ENCODE peak calls at places on chromosomes 2 and 18, in six cellular contexts. J, Q, D, E, Y and V are unnamed samples.

GRCh38 chr2:63486861-63487290 is 101.4 kb downstream of the WDPCP start:
- DNase-seq in J (no peak), Q (no peak), Y (no peak), E (no peak), D (no peak), V (no peak)

GRCh38 chr2:74373189-74373588 is 6.9 kb downstream of the DCTN1 start:
- DNase-seq in D (no peak), Q (no peak), J (peak), E (no peak), Y (peak), V (no peak)

GRCh38 chr2:120253021-120253882 is 600 bp downstream of the RALB start:
- DNase-seq in J (peak), Q (peak), D (peak), Y (peak), E (peak), V (peak)

GRCh38 chr2:217387776-217388381 is 528.0 kb upstream of the TNP1 start:
- DNase-seq in Y (no peak), E (no peak), Q (no peak), J (no peak), D (no peak), V (no peak)

GRCh38 chr2:28751956-28752607 is 452 bp downstream of the PPP1CB start:
- DNase-seq in E (no peak), J (no peak), Q (no peak), D (peak), Y (no peak), V (no peak)

GRCh38 chr2:27724905-27725693 is 46.4 kb upstream of the MRPL33 start:
- DNase-seq in Q (peak), E (peak), Y (no peak), J (peak), D (no peak), V (no peak)

GRCh38 chr2:24913896-24914295 is 6.1 kb downstream of the ADCY3 start:
- DNase-seq in E (no peak), D (no peak), J (no peak), Q (no peak), Y (no peak), V (no peak)

GRCh38 chr2:46326231-46326980 is 29.2 kb downstream of the EPAS1 start:
- DNase-seq in Q (no peak), E (peak), D (no peak), J (no peak), Y (no peak), V (no peak)

GRCh38 chr2:27809761-27810241 is 38.3 kb downstream of the MRPL33 start:
- DNase-seq in Q (peak), E (peak), Y (no peak), J (peak), D (no peak), V (no peak)

GRCh38 chr2:184481862-184482261 is 116.5 kb upstream of the ZNF804A start:
- DNase-seq in Q (no peak), J (no peak), Y (no peak), E (no peak), D (no peak), V (no peak)

GRCh38 chr2:230231251-230231650 is 5.7 kb downstream of the SP140 start:
- DNase-seq in J (no peak), Y (no peak), D (no peak), Q (no peak), E (no peak), V (no peak)

GRCh38 chr2:173676647-173677046 is 288.5 kb downstream of the SP3 start:
- DNase-seq in Q (no peak), J (no peak), E (no peak), Y (no peak), D (no peak), V (no peak)

GRCh38 chr2:40087434-40087833 is 308.4 kb upstream of the THUMPD2 start:
- DNase-seq in J (no peak), Y (no peak), D (no peak), E (no peak), Q (peak), V (no peak)

GRCh38 chr2:157875720-157876065 is 437 bp downstream of the ACVR1 start:
- DNase-seq in Q (no peak), Y (no peak), D (no peak), E (peak), J (no peak), V (peak)

GRCh38 chr2:236209535-236209934 is 41.3 kb upstream of the GBX2 start:
- DNase-seq in D (peak), Q (no peak), J (no peak), Y (peak), E (peak), V (no peak)

GRCh38 chr2:158204741-158205165 is 103.1 kb downstream of the UPP2 start:
- DNase-seq in Y (no peak), E (no peak), J (peak), D (no peak), Q (no peak), V (no peak)

GRCh38 chr2:33134086-33134763 is 187.5 kb downstream of the LTBP1 start:
- DNase-seq in J (peak), Y (no peak), Q (peak), D (no peak), E (peak), V (peak)

GRCh38 chr2:72932045-72932444 is 14.7 kb downstream of the EMX1 start:
- DNase-seq in Q (peak), Y (no peak), D (no peak), E (no peak), J (no peak), V (no peak)

GRCh38 chr18:36514778-36515177 is 217.3 kb downstream of the FHOD3 start:
- DNase-seq in E (peak), Q (no peak), D (peak), J (no peak), Y (peak), V (peak)

GRCh38 chr2:157843935-157844334 is 32.2 kb downstream of the ACVR1 start:
- DNase-seq in E (no peak), D (no peak), J (no peak), Y (no peak), Q (no peak), V (no peak)

GRCh38 chr18:46297621-46298020 is 193.4 kb downstream of the HAUS1 start:
- DNase-seq in Y (no peak), E (no peak), Q (no peak), J (no peak), D (no peak), V (no peak)

GRCh38 chr18:55587341-55588000 is 521 bp downstream of the TCF4 start:
- DNase-seq in J (peak), D (no peak), Y (peak), Q (peak), E (no peak), V (no peak)

GRCh38 chr2:119174216-119174992 is 15.9 kb upstream of the C1QL2 start:
- DNase-seq in J (peak), Q (no peak), Y (peak), D (peak), E (peak), V (peak)

GRCh38 chr2:203510256-203510940 is 24.7 kb downstream of the RAPH1 start:
- DNase-seq in Q (no peak), D (no peak), J (no peak), Y (no peak), E (no peak), V (no peak)

GRCh38 chr2:67451086-67451832 is 54.1 kb downstream of the ETAA1 start:
- DNase-seq in J (peak), E (peak), Q (peak), D (no peak), Y (no peak), V (no peak)

GRCh38 chr2:223100061-223100511 is 48.1 kb downstream of the KCNE4 start:
- DNase-seq in E (no peak), J (peak), Y (no peak), Q (peak), D (no peak), V (no peak)

GRCh38 chr2:225037374-225038075 is 4.7 kb downstream of the DOCK10 start:
- DNase-seq in Q (peak), D (no peak), E (no peak), J (no peak), Y (no peak), V (no peak)

GRCh38 chr2:3481736-3482362 is 37.5 kb downstream of the ADI1 start:
- DNase-seq in D (no peak), Y (no peak), J (no peak), Q (no peak), E (no peak), V (no peak)

DNA sequence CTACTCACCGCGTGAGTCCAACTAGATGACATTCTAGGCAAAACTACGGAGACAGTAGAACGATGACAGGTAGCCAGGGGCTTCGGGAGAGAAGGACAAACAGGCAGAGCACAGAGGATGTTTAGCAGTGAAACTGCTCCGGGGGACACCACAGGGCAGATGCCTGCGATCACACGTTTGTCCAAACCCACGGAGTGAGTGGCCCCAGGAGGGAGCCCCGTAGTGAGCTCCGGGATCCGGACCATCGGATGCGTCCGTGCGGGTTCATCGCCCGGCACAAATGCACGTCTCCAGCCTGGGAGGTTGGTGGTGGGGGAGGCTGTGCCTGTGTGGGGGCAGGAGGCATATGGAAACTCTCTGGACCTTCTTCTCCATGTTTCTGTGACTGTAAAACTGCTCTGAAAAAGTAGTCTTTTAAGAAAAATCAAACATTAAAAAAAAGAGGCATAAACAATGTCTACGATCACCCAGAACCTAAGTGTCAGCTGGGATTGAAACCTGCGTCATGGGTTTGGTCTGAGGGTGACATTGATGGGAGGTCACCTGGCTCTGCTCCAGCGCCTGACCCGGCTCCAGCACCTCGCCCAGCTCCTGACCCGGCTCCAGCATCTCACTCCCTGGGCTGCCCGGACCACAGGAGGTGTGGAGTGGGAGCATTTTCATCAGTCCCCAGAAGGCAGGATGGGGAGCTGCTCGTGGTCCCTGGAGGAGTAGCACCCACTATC is 83.0 kb upstream of the CTDP1 start:
- DNase-seq in Y (no peak), D (no peak), Q (no peak), E (no peak), J (no peak), V (no peak)
- H2BK5ac ChIP-seq in Y (no peak), D (no peak), Q (no peak), E (no peak), J (no peak), V (no peak)

GRCh38 chr2:231476920-231477319 is 12.6 kb upstream of the NCL start:
- DNase-seq in D (no peak), Y (no peak), Q (no peak), J (no peak), E (no peak), V (no peak)

GRCh38 chr2:231475965-231476364 is 11.7 kb upstream of the NCL start:
- DNase-seq in Q (no peak), D (no peak), J (no peak), E (no peak), Y (no peak), V (no peak)

GRCh38 chr2:231480781-231481180 is 16.5 kb upstream of the NCL start:
- DNase-seq in D (no peak), Q (no peak), E (no peak), J (no peak), Y (no peak), V (no peak)

GRCh38 chr2:231482806-231483391 is 18.6 kb upstream of the NCL start:
- DNase-seq in D (peak), J (peak), E (peak), Q (peak), Y (peak), V (peak)

GRCh38 chr2:231479455-231479854 is 15.2 kb upstream of the NCL start:
- DNase-seq in Q (no peak), E (peak), Y (no peak), D (no peak), J (no peak), V (no peak)
- H2AFZ ChIP-seq in Q (no peak), E (no peak), Y (no peak), D (no peak), J (no peak), V (peak)

GRCh38 chr18:58784601-58785137 is 80.0 kb upstream of the ZNF532 start:
- DNase-seq in D (no peak), E (no peak), Y (peak), Q (no peak), J (peak), V (no peak)

GRCh38 chr18:58785870-58786269 is 78.8 kb upstream of the ZNF532 start:
- DNase-seq in J (no peak), D (no peak), E (no peak), Y (no peak), Q (no peak), V (no peak)

GRCh38 chr18:58788470-58788869 is 76.2 kb upstream of the ZNF532 start:
- DNase-seq in E (peak), Y (no peak), J (no peak), Q (no peak), D (no peak), V (no peak)

GRCh38 chr18:58787750-58788149 is 76.9 kb upstream of the ZNF532 start:
- DNase-seq in Q (no peak), J (no peak), E (no peak), Y (no peak), D (no peak), V (no peak)

DNA sequence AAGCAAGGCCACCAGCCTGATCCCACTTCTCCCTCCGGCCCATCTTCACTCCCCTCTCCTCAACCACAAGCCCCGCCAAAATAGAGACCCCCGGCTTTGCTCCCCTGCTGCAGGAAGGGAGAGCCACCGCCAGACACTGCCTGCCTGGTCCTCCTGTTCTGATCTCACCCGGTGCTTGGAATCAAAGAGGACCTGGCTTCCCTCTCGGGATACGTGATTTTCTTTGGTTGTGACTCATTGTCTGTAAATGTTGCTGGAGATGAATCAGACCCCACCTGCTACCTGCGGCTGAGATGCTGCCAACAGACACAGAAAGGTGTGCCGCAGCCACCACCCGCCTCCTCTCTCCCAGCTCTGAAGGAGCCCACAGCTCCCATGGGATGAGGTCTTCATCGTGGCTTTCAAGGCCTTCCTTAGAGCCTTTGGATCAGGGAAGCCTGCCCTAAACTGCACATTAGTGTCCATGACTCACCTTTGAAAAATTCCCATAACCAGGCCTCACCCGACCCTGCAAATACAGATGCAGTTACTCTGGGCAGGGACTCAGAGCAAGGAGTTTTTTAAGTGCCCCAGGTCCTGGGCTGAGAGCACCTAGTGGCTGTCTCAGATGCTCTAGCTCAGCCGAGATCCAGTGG is 79.4 kb upstream of the ZNF532 start:
- DNase-seq in Y (peak), J (peak), D (no peak), E (peak), Q (peak), V (no peak)
- H2BK5ac ChIP-seq in Y (no peak), J (peak), D (peak), E (peak), Q (peak), V (peak)

DNA sequence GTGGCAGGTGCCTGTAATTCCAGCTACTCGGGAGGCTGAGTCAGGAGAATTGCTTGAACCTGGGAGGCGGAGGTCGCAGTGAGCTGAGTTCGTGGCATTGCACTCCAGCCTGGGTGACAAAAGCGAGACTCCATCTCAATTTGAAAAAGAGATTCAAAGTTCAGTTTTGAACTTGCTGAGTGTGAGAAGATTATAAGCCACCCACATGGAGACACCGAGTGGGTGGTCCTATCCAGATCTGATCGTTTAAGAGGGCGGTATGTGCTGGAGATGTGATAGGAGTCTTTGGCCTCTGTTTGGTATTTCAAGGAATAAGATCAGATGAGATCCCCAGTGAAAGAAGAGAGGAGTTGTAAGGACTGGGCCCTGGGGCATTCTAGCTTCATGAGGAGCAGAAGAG is 25.6 kb downstream of the RNF144A start:
- DNase-seq in Q (no peak), E (no peak), J (no peak), Y (no peak), D (no peak), V (no peak)
- H2AFZ ChIP-seq in Q (no peak), E (no peak), J (no peak), Y (no peak), D (no peak), V (no peak)

GRCh38 chr18:3447035-3447894 is 2.7 kb upstream of the TGIF1 start:
- DNase-seq in E (peak), Y (peak), D (peak), J (peak), Q (peak), V (no peak)
- H2BK5ac ChIP-seq in E (peak), Y (peak), D (peak), J (no peak), Q (peak), V (no peak)

DNA sequence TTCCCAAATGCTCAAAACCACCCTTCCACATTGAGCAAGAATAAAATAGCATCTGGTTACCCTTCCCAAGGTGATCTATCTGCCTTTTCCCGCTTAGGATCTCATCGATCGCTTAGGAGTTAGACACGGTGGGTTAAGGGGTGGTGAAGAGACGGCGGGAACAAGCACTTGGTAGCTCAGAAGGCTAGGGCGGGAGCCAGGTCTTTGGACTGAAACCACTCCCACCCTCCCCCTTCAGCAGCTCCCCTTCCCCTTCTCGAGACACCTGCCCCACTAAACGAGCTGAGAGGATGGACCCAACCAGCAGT is 513 bp downstream of the THOC1 start:
- DNase-seq in Q (no peak), J (no peak), D (no peak), Y (no peak), E (no peak), V (no peak)
- H2AFZ ChIP-seq in Q (peak), J (peak), D (peak), Y (no peak), E (peak), V (peak)

GRCh38 chr2:10912076-10912731 is 470 bp downstream of the KCNF1 start:
- DNase-seq in Y (peak), Q (no peak), J (no peak), E (peak), D (no peak), V (no peak)
- H2BK5ac ChIP-seq in Y (no peak), Q (no peak), J (no peak), E (no peak), D (no peak), V (no peak)